ENCODE peak calls at places on chromosome 1, in eight cellular contexts. O, W, N, C, F, I, A and M are unnamed samples.

GRCh38 chr1:208381481-208381880 is 137.3 kb upstream of the PLXNA2 start:
- DNase-seq in O (no peak), W (no peak), N (no peak), C (no peak), F (no peak), I (no peak), A (no peak), M (peak; percentile 11)

GRCh38 chr1:102588536-102588935 is 519.8 kb downstream of the COL11A1 start:
- DNase-seq in O (no peak), W (no peak), N (no peak), C (no peak), F (no peak), I (no peak), A (no peak), M (peak; percentile 16)

GRCh38 chr1:38578444-38578951 is 281.1 kb downstream of the RRAGC start:
- DNase-seq in O (no peak), W (no peak), N (no peak), C (no peak), F (no peak), I (no peak), A (no peak), M (no peak)

GRCh38 chr1:6981595-6981994 is 196.3 kb downstream of the CAMTA1 start:
- DNase-seq in O (no peak), W (no peak), N (no peak), C (no peak), F (no peak), I (no peak), A (no peak), M (no peak)

GRCh38 chr1:112092656-112093371 is 103.3 kb upstream of the KCND3 start:
- DNase-seq in O (no peak), W (no peak), N (no peak), C (no peak), F (no peak), I (no peak), A (no peak), M (no peak)

GRCh38 chr1:227736814-227737432 is 1.7 kb downstream of the SNAP47 start:
- DNase-seq in O (no peak), W (no peak), N (no peak), C (no peak), F (no peak), I (no peak), A (no peak), M (no peak)

GRCh38 chr1:112870887-112871646 is 84.9 kb downstream of the SLC16A1 start:
- DNase-seq in O (no peak), W (no peak), N (no peak), C (no peak), F (no peak), I (no peak), A (no peak), M (no peak)

GRCh38 chr1:7281821-7282220 is 489.3 kb upstream of the VAMP3 start:
- DNase-seq in O (no peak), W (no peak), N (no peak), C (no peak), F (peak; percentile 69), I (no peak), A (no peak), M (peak; percentile 85)

GRCh38 chr1:68174173-68175113 is 57.9 kb downstream of the WLS start:
- DNase-seq in O (peak; percentile 75), W (no peak), N (peak; percentile 73), C (no peak), F (peak; percentile 96), I (peak; percentile 88), A (no peak), M (peak; percentile 96)

GRCh38 chr1:183651621-183652020 is 1.5 kb downstream of the APOBEC4 start:
- DNase-seq in O (no peak), W (no peak), N (no peak), C (no peak), F (no peak), I (no peak), A (no peak), M (no peak)

GRCh38 chr1:159854101-159854692 is 8.3 kb downstream of the VSIG8 start:
- DNase-seq in O (peak; percentile 92), W (no peak), N (peak; percentile 60), C (no peak), F (peak; percentile 64), I (peak; percentile 82), A (no peak), M (peak; percentile 74)

GRCh38 chr1:56904706-56905105 is 50.1 kb downstream of the C8A start:
- DNase-seq in O (no peak), W (no peak), N (no peak), C (no peak), F (peak; percentile 18), I (no peak), A (no peak), M (no peak)

GRCh38 chr1:23639460-23639859 is 52.1 kb upstream of the RPL11 start:
- DNase-seq in O (no peak), W (no peak), N (no peak), C (no peak), F (no peak), I (no peak), A (no peak), M (no peak)

GRCh38 chr1:31583995-31584868 is 7.9 kb downstream of the TINAGL1 start:
- DNase-seq in O (peak; percentile 98), W (no peak), N (peak; percentile 72), C (no peak), F (peak; percentile 85), I (no peak), A (no peak), M (peak; percentile 66)

GRCh38 chr1:1001631-1002300 is 1.9 kb upstream of the HES4 start:
- DNase-seq in O (peak; percentile 90), W (peak; percentile 94), N (peak; percentile 79), C (peak; percentile 85), F (peak; percentile 77), I (peak; percentile 72), A (peak; percentile 56), M (peak; percentile 61)

GRCh38 chr1:31514117-31514516 is 62.2 kb upstream of the TINAGL1 start:
- DNase-seq in O (no peak), W (no peak), N (no peak), C (no peak), F (no peak), I (no peak), A (no peak), M (no peak)

GRCh38 chr1:198699167-198700015 is 60.6 kb downstream of the PTPRC start:
- DNase-seq in O (no peak), W (no peak), N (peak; percentile 26), C (no peak), F (peak; percentile 53), I (no peak), A (peak; percentile 60), M (peak; percentile 37)

GRCh38 chr1:51316113-51316763 is 14.1 kb downstream of the TTC39A start:
- DNase-seq in O (no peak), W (no peak), N (no peak), C (no peak), F (no peak), I (peak; percentile 16), A (no peak), M (no peak)

GRCh38 chr1:217311766-217312165 is 319.1 kb downstream of the GPATCH2 start:
- DNase-seq in O (no peak), W (no peak), N (no peak), C (no peak), F (peak; percentile 44), I (peak; percentile 23), A (no peak), M (no peak)

GRCh38 chr1:973459-974292 is 7.4 kb downstream of the PLEKHN1 start:
- DNase-seq in O (no peak), W (no peak), N (no peak), C (no peak), F (no peak), I (no peak), A (no peak), M (no peak)